ENCODE peak calls at places on chromosomes 3 and 15, in five cellular contexts. U is HepG2, R is A549, T is GM12878, Y is K562. W is an unnamed sample.

GRCh38 chr3:186826978-186827857 is 15.3 kb upstream of the ADIPOQ start:
- DNase-seq in U (peak; percentile 60), R (peak; percentile 72), T (no peak), Y (peak; percentile 99), W (peak; percentile 89)

GRCh38 chr15:89335289-89336041 is 841 bp upstream of the POLG start:
- DNase-seq in U (peak; percentile 10), R (no peak), T (no peak), Y (peak; percentile 40), W (peak; percentile 71)

GRCh38 chr15:67812232-67812631 is 13.1 kb upstream of the SKOR1 start:
- DNase-seq in U (no peak), R (no peak), T (no peak), Y (no peak), W (peak; percentile 32)

GRCh38 chr15:41494190-41494921 is 682 bp downstream of the ITPKA start:
- DNase-seq in U (peak; percentile 73), R (peak; percentile 18), T (no peak), Y (peak; percentile 82), W (peak; percentile 82)

GRCh38 chr3:177057768-177058167 is 139.5 kb downstream of the TBL1XR1 start:
- DNase-seq in U (no peak), R (no peak), T (peak; percentile 60), Y (no peak), W (no peak)

GRCh38 chr3:88528494-88528893 is 378.7 kb downstream of the C3orf38 start:
- DNase-seq in U (no peak), R (no peak), T (no peak), Y (no peak), W (no peak)

GRCh38 chr15:63367390-63367789 is 14.3 kb downstream of the CA12 start:
- DNase-seq in U (no peak), R (peak; percentile 89), T (no peak), Y (no peak), W (no peak)

GRCh38 chr3:41127414-41127813 is 71.9 kb upstream of the CTNNB1 start:
- DNase-seq in U (no peak), R (no peak), T (no peak), Y (no peak), W (no peak)

GRCh38 chr3:141489184-141489583 is 2.4 kb downstream of the RASA2 start:
- DNase-seq in U (no peak), R (no peak), T (no peak), Y (no peak), W (no peak)

GRCh38 chr15:42042602-42043400 is 22.0 kb upstream of the PLA2G4E start:
- DNase-seq in U (no peak), R (no peak), T (no peak), Y (no peak), W (no peak)

GRCh38 chr3:31010491-31010890 is 116.0 kb upstream of the GADL1 start:
- DNase-seq in U (no peak), R (no peak), T (no peak), Y (no peak), W (no peak)

GRCh38 chr3:197309528-197310361 is 11.3 kb upstream of the DLG1 start:
- DNase-seq in U (no peak), R (no peak), T (no peak), Y (no peak), W (peak; percentile 17)

DNA sequence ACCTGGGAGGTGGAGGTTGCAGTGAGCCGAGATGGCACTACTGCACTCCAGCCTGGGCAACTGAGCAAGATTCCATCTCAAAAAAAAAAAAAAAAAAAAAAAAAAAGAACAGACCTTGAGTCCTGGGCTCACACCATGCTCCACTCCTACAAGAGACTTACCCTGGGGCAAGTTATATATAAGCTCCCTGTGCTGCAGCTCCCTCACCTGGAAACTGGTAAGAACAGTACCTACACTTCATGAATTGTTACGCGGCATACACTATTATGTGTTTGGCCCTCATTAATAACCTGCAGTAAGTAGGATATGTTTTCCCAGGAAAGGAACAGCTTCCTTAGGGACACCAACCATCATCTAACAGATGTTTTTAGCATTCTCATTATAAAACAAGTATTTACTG is 119.6 kb downstream of the FMN1 start:
- DNase-seq in U (no peak), R (no peak), T (no peak), Y (no peak), W (peak; percentile 66)
- TF ChIP-seq JUNB in U (no peak), R (no peak), T (no peak), Y (no peak), W (no peak)

GRCh38 chr3:183489455-183490210 is 61.2 kb upstream of the MCF2L2 start:
- DNase-seq in U (no peak), R (no peak), T (no peak), Y (no peak), W (no peak)
- H3K4me2 ChIP-seq in U (no peak overlapping the region), R (no peak overlapping the region), T (no peak overlapping the region), Y (no peak overlapping the region), W (peak overlapping the region; percentile 28)

GRCh38 chr3:42493126-42493797 is 9.2 kb upstream of the VIPR1 start:
- DNase-seq in U (no peak), R (no peak), T (no peak), Y (no peak), W (no peak)
- H3K4me1 ChIP-seq in U (peaks cover 14% of the 10 kb centered on the region), R (peaks cover 26% of the 10 kb centered on the region), T (peaks cover 34% of the 10 kb centered on the region), Y (no peaks in the 10 kb centered on the region), W (peaks cover 2% of the 10 kb centered on the region)

DNA sequence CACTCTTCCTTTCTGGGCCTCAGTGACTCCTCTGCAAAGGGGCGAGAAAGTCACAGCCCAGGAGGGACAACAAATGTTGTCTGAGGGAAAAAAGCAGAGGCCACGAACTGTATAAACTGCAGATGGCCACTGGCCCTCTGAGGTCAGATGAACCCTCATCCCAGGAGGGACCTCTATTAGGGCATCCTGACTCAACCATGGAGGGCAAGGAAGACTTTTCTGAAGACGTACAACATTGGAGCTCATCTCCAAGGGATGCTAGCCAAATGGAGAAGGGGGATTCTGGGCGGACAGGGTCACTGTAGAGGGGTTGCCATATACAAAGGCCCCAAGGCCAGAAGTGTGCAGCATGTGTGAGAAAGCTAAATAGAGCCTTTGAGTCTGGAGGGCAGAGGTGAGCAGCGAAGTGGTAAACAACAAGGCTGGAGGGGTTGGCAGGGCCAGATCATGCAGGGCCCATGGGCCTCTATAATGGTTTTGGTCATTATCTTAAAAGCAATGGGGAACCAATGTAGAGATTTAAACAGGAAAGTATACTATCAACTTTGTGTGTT is 16.7 kb downstream of the GRAMD2A start:
- DNase-seq in U (no peak), R (no peak), T (no peak), Y (no peak), W (no peak)
- TF ChIP-seq JUNB in U (no peak), R (no peak), T (no peak), Y (no peak), W (no peak)

GRCh38 chr3:5021116-5021515 is 41.9 kb downstream of the BHLHE40 start:
- DNase-seq in U (no peak), R (no peak), T (no peak), Y (no peak), W (no peak)

GRCh38 chr3:5019411-5020261 is 40.4 kb downstream of the BHLHE40 start:
- DNase-seq in U (no peak), R (peak; percentile 49), T (no peak), Y (peak; percentile 86), W (no peak)

GRCh38 chr3:5022187-5022965 is 43.1 kb downstream of the BHLHE40 start:
- DNase-seq in U (peak; percentile 56), R (no peak), T (no peak), Y (no peak), W (no peak)

GRCh38 chr3:5021571-5022092 is 42.4 kb downstream of the BHLHE40 start:
- DNase-seq in U (peak; percentile 25), R (peak; percentile 80), T (no peak), Y (no peak), W (no peak)

GRCh38 chr3:5020262-5020722 is 41.1 kb downstream of the BHLHE40 start:
- DNase-seq in U (no peak), R (no peak), T (no peak), Y (no peak), W (no peak)
- H3K4me2 ChIP-seq in U (no peak overlapping the region), R (no peak overlapping the region), T (no peak overlapping the region), Y (peak overlapping the region; percentile 4), W (no peak overlapping the region)

DNA sequence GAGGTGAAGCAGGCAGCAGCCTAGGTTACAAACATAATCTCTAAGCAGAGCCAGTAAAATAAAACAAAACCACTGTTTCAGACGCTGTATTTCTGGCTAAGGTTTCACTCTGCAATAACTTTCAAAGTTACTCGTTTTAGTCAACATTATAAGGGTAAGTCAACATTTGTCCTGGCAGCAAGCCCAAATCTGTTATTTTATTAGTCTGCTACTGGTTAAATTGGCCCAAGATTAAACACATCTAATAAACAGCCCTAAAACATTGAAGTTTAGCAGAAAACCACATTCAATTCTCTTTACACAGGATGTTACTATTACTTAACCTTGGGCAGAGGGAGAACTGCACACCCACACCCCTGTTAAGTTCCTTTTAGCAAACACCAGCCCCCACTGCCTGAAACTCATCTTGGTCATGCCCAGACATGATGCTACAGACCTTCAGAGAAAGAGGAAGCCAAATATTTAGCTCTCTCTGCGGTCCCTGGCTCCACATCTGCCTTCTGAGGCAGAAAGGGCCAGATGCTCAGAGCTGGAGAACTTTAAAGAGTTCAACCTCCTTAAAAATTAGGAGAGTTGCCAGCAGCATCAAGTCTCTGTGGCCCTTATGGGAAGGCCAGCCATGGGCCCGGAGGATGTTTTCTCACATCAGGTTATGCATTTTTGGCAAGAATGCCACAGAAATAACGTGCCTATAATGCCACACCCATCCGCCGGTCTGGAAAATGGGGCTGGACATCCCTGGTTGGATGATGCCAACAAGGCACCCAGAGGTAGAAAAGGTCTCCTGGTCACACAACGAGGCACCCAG is 17.9 kb downstream of the ARHGEF3 start:
- DNase-seq in U (peak; percentile 77), R (peak; percentile 66), T (peak; percentile 93), Y (no peak), W (no peak)
- H3K4me1 ChIP-seq in U (peaks cover 70% of the 10 kb centered on the region), R (peaks cover 30% of the 10 kb centered on the region), T (peaks cover 67% of the 10 kb centered on the region), Y (no peaks in the 10 kb centered on the region), W (peaks cover 3% of the 10 kb centered on the region)

GRCh38 chr15:82750831-82751181 is 41.1 kb upstream of the AP3B2 start:
- DNase-seq in U (no peak), R (peak; percentile 18), T (peak; percentile 4), Y (no peak), W (peak; percentile 39)
- TF ChIP-seq JUNB in U (no peak), R (no peak), T (no peak), Y (no peak), W (no peak)

DNA sequence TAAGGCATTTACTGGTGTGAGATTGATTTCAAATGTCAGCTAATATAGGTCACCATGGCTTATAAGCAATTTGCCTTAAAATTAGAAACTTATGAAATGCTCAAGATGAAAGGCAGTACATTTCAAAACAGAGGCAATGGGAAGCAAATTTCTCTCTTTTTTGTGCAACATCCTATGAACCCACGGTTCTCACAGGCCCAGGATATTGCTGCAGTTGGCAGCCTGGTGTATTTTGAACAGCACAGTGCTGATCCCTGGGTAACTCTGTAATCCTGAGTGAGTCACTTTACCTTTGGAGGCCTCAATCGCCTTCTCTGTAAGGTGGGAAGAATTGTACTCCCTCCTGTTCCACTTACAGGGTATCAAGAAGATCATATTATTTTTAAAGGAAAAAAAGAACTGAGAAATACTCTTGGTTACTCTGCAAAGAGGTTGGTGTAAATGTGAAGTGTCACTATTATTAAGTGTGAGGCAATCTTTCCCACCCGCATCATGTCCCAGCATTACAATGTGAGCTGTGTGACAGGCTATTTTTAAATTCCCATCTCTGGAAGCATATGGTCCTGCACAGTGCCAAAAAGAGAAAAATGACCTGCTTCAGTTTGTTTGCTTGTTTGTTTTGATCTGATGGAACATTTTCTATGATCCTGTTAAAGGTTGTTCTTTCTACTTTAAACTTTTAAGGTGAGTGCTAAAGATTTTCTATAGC is 190.1 kb upstream of the LPP start:
- DNase-seq in U (no peak), R (no peak), T (no peak), Y (no peak), W (no peak)
- H3K4me2 ChIP-seq in U (no peak overlapping the region), R (no peak overlapping the region), T (no peak overlapping the region), Y (no peak overlapping the region), W (no peak overlapping the region)